ENCODE peak calls at places on chromosomes 4 and X, in four cellular contexts. U, L, G and H are unnamed samples.

GRCh38 chr4:169099775-169100180 is 89.7 kb upstream of the CBR4 start:
- DNase-seq in U (peak; percentile 30), L (no peak), G (no peak), H (no peak)

GRCh38 chrX:8668797-8669196 is 63.1 kb downstream of the ANOS1 start:
- DNase-seq in U (peak; percentile 11), L (no peak), G (no peak), H (no peak)

GRCh38 chr4:183327827-183328226 is 5.6 kb upstream of the CLDN24 start:
- DNase-seq in U (no peak), L (peak; percentile 52), G (no peak), H (no peak)

GRCh38 chr4:106149911-106150310 is 166.1 kb downstream of the TBCK start:
- DNase-seq in U (no peak), L (no peak), G (no peak), H (no peak)

GRCh38 chrX:120213438-120214265 is 37.0 kb upstream of the ZBTB33 start:
- DNase-seq in U (peak; percentile 63), L (no peak), G (peak; percentile 48), H (peak; percentile 70)

GRCh38 chr4:16731776-16732380 is 166.6 kb downstream of the LDB2 start:
- DNase-seq in U (no peak), L (no peak), G (no peak), H (no peak)

GRCh38 chrX:54358424-54359211 is 772 bp upstream of the WNK3 start:
- DNase-seq in U (peak; percentile 84), L (no peak), G (peak; percentile 1), H (peak; percentile 83)

GRCh38 chr4:177064724-177065394 is 244.8 kb upstream of the NEIL3 start:
- DNase-seq in U (no peak), L (no peak), G (no peak), H (no peak)

GRCh38 chr4:151992301-151992700 is 231.5 kb upstream of the GATB start:
- DNase-seq in U (no peak), L (no peak), G (no peak), H (no peak)

GRCh38 chr4:112511294-112512118 is 4.5 kb downstream of the NEUROG2 start:
- DNase-seq in U (no peak), L (no peak), G (no peak), H (no peak)

GRCh38 chrX:110759785-110760184 is 35.8 kb downstream of the CHRDL1 start:
- DNase-seq in U (no peak), L (no peak), G (peak; percentile 84), H (no peak)

GRCh38 chr4:27836505-27836904 is 975.9 kb downstream of the STIM2 start:
- DNase-seq in U (no peak), L (no peak), G (peak; percentile 71), H (no peak)